ENCODE peak calls at places on chromosomes 16 and 17, in four cellular contexts. One of them, this sample, is unnamed.

GRCh38 chr17:38341035-38341721 is 2.6 kb downstream of the GPR179 start:
- DNase-seq in GM12878: no peak
- DNase-seq in K562: no peak
- DNase-seq in IMR-90: no peak
- DNase-seq in this sample: peak; percentile 51

GRCh38 chr16:67411339-67411738 is 4.9 kb downstream of the ZDHHC1 start:
- DNase-seq in IMR-90: no peak
- DNase-seq in K562: no peak
- DNase-seq in GM12878: no peak
- DNase-seq in this sample: no peak

GRCh38 chr17:73043686-73044581 is 48.6 kb downstream of the SLC39A11 start:
- DNase-seq in K562: no peak
- DNase-seq in GM12878: no peak
- DNase-seq in IMR-90: peak; percentile 87
- DNase-seq in this sample: no peak

GRCh38 chr17:57640079-57640478 is 105.0 kb downstream of the CCDC182 start:
- DNase-seq in GM12878: no peak
- DNase-seq in K562: no peak
- DNase-seq in IMR-90: no peak
- DNase-seq in this sample: no peak

GRCh38 chr17:48441231-48441711 is 11.3 kb upstream of the SKAP1 start:
- DNase-seq in IMR-90: no peak
- DNase-seq in K562: no peak
- DNase-seq in GM12878: peak; percentile 96
- DNase-seq in this sample: no peak

GRCh38 chr16:75555213-75555706 is 792 bp downstream of the TMEM231 start:
- DNase-seq in IMR-90: peak; percentile 86
- DNase-seq in K562: peak; percentile 89
- DNase-seq in GM12878: no peak
- DNase-seq in this sample: peak; percentile 90

GRCh38 chr16:75244844-75245758 is 6.3 kb downstream of the BCAR1 start:
- DNase-seq in K562: no peak
- DNase-seq in IMR-90: peak; percentile 98
- DNase-seq in GM12878: no peak
- DNase-seq in this sample: peak; percentile 94

GRCh38 chr17:28188841-28189263 is 130.1 kb upstream of the TMEM97 start:
- DNase-seq in K562: no peak
- DNase-seq in IMR-90: peak; percentile 78
- DNase-seq in GM12878: no peak
- DNase-seq in this sample: peak; percentile 33

GRCh38 chr17:43664096-43664495 is 2.4 kb upstream of the MEOX1 start:
- DNase-seq in GM12878: no peak
- DNase-seq in IMR-90: no peak
- DNase-seq in K562: no peak
- DNase-seq in this sample: no peak

GRCh38 chr17:52145496-52145895 is 13.0 kb downstream of the CA10 start:
- DNase-seq in K562: no peak
- DNase-seq in GM12878: no peak
- DNase-seq in IMR-90: no peak
- DNase-seq in this sample: no peak

GRCh38 chr16:13835357-13835756 is 84.6 kb upstream of the ERCC4 start:
- DNase-seq in GM12878: peak; percentile 11
- DNase-seq in IMR-90: no peak
- DNase-seq in K562: no peak
- DNase-seq in this sample: no peak

GRCh38 chr16:73265124-73265838 is 217.4 kb upstream of the ZFHX3 start:
- DNase-seq in IMR-90: no peak
- DNase-seq in K562: peak; percentile 32
- DNase-seq in GM12878: no peak
- DNase-seq in this sample: no peak

DNA sequence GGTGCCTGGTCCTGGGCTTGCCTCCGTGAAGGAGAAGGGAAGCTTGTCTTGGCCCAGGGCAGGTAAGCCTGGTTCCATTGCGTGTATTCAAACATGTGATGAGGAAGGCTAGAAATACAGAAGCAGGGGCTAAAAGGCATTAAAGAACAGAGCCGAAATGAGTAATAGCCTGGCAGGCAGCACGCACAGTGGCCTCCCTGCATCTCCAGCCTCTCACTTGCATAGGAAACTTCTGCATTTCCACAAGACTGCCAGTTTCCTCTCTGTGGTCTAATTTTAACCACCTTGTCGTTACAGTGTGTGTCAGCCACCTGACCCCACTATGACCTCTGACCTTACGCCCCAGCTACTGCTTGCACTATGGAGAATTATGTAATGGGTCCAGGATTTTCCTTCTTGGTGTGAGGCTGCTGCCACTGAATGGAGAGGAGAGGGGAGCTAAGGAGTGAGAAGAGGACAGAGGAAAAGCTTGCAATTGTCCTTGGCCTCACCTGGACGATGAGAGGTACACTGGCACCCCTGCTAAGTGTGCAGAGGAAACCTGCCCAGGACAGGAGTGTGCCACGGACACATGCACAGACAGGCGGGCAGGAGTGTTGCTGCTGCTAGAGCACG is 32.8 kb downstream of the HIC1 start:
- DNase-seq in GM12878: peak; percentile 79
- DNase-seq in IMR-90: peak; percentile 12
- DNase-seq in K562: no peak
- DNase-seq in this sample: peak; percentile 86
- TF ChIP-seq FOS in GM12878: no peak
- TF ChIP-seq FOS in IMR-90: no peak
- TF ChIP-seq FOS in K562: no peak
- TF ChIP-seq FOS in this sample: no peak

DNA sequence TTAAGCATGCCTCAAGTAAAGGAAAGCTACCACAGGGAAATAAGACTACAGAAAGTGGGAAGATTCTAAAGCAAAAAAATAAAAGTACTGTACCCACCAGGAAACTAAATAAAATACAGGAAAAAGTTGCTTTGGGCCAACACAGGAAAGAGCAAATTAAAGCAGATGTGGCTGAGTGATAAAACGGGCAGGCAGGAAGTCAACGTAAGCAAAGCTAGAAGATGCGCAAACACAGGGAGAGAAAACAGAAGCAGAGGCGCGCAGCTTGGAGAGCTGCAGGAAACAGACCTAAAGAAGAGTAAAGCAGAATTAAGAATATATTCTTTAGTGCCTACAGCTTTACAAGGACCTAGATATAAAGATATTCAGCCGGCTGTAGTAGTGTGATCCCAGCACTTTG is 21.7 kb downstream of the USP36 start:
- DNase-seq in GM12878: no peak
- DNase-seq in IMR-90: no peak
- DNase-seq in K562: no peak
- DNase-seq in this sample: peak; percentile 92
- TF ChIP-seq FOS in GM12878: no peak
- TF ChIP-seq FOS in IMR-90: no peak
- TF ChIP-seq FOS in K562: no peak
- TF ChIP-seq FOS in this sample: no peak

DNA sequence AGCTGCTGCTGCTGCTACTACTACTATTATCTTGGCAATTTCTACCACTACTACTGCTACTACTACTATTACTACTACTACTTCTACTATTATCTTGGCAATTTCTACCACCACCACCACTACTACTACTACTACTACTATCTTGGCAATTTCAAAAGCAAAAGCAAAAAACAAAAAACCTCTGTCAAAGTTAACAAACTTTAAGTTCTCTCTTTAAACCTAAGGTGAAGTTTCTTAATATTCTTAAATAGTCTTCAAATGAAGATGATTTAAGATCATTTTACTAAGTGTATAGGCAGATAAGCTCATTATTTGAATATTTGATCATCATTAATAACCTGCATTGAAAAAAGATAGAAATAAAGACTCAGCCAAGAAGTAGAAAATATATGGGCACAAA is 118.5 kb downstream of the BRIP1 start:
- DNase-seq in GM12878: no peak
- DNase-seq in IMR-90: no peak
- DNase-seq in K562: no peak
- DNase-seq in this sample: no peak
- TF ChIP-seq FOS in GM12878: no peak
- TF ChIP-seq FOS in IMR-90: no peak
- TF ChIP-seq FOS in K562: no peak
- TF ChIP-seq FOS in this sample: no peak

DNA sequence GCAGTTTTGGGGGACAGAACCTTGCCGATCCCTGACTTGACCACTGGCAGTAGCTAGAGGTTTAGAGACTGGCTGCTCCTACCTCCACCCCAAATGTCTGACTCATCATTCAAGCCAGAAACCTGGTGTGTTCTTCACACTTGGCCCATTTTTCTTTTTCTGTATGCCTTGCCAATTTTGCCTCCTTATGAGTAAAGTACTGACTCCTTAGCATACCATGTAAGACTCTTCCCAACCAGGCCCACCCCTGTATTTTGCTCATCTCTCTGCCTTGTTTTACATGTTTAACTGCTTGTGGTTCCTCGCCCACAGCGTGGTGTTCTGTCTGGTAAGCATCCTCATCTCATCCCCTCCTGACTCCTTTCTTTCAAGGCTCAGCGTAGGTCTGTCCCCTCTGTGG is 37.9 kb downstream of the NUP88 start:
- DNase-seq in GM12878: no peak
- DNase-seq in K562: no peak
- DNase-seq in IMR-90: peak; percentile 34
- DNase-seq in this sample: no peak
- TF ChIP-seq FOS in GM12878: no peak
- TF ChIP-seq FOS in K562: no peak
- TF ChIP-seq FOS in IMR-90: no peak
- TF ChIP-seq FOS in this sample: no peak

GRCh38 chr16:71358464-71359031 is at the start of gene CALB2:
- DNase-seq in GM12878: no peak
- DNase-seq in K562: peak; percentile 87
- DNase-seq in IMR-90: peak; percentile 20
- DNase-seq in this sample: peak; percentile 47
- TF ChIP-seq FOS in GM12878: no peak
- TF ChIP-seq FOS in K562: no peak
- TF ChIP-seq FOS in IMR-90: no peak
- TF ChIP-seq FOS in this sample: no peak

DNA sequence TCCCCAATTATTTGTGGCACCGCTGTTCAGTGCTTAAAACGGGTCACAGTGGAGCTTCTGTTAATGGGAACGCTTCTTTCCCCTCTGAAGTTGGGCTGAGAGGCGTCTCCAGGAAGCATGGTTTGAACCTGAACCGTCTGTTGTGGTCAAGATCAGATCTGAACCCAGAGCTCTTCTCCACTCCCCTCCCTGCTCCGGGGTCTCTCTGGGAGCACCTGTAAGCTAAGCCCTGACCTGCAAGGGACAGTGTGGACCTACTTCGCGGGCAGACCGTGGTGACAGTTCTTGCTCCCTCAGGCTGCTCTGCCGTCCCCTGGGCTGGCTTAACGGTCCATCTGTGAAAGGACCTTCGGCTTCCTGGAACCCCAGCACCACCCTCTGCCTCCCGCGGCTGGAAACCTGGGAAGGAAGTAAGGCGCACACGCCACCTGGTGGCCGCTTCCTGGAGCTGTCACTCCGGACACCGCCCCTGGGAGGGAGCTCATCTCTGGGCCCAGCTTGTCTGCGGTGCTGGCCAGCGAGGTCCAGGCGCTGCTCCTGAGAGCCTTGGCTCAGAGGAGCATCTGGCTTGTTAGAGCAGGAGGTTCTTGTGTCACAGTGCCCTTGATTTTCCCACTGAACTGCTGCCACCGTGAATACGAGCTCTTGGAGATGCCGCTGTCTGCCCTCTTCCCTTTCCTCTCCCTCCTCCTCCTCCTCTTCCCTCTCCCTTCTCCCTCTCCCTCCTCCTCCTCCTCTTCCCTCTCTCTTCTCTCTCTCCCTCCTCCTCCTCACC is 518.5 kb upstream of the EEF2KMT start:
- DNase-seq in GM12878: no peak
- DNase-seq in K562: peak; percentile 89
- DNase-seq in IMR-90: no peak
- DNase-seq in this sample: no peak
- TF ChIP-seq FOS in GM12878: no peak
- TF ChIP-seq FOS in K562: no peak
- TF ChIP-seq FOS in IMR-90: no peak
- TF ChIP-seq FOS in this sample: no peak

GRCh38 chr17:30091771-30092170 is 24.8 kb upstream of the NSRP1 start:
- DNase-seq in IMR-90: peak; percentile 92
- DNase-seq in GM12878: no peak
- DNase-seq in K562: no peak
- DNase-seq in this sample: peak; percentile 56

GRCh38 chr17:30095507-30096244 is 20.9 kb upstream of the NSRP1 start:
- DNase-seq in K562: peak; percentile 25
- DNase-seq in IMR-90: peak; percentile 82
- DNase-seq in GM12878: peak; percentile 36
- DNase-seq in this sample: peak; percentile 76

GRCh38 chr17:30091166-30091670 is 25.4 kb upstream of the NSRP1 start:
- DNase-seq in K562: no peak
- DNase-seq in GM12878: no peak
- DNase-seq in IMR-90: no peak
- DNase-seq in this sample: no peak

GRCh38 chr17:30092886-30093285 is 23.7 kb upstream of the NSRP1 start:
- DNase-seq in K562: no peak
- DNase-seq in IMR-90: no peak
- DNase-seq in GM12878: no peak
- DNase-seq in this sample: no peak

GRCh38 chr17:30093463-30094147 is 23.0 kb upstream of the NSRP1 start:
- DNase-seq in GM12878: peak; percentile 32
- DNase-seq in K562: peak; percentile 78
- DNase-seq in IMR-90: peak; percentile 58
- DNase-seq in this sample: peak; percentile 72
- TF ChIP-seq FOS in GM12878: no peak
- TF ChIP-seq FOS in K562: no peak
- TF ChIP-seq FOS in IMR-90: no peak
- TF ChIP-seq FOS in this sample: no peak

GRCh38 chr16:3771513-3771912 is 54.2 kb upstream of the TRAP1 start:
- DNase-seq in IMR-90: no peak
- DNase-seq in K562: no peak
- DNase-seq in GM12878: no peak
- DNase-seq in this sample: no peak

GRCh38 chr16:3769013-3769412 is 51.7 kb upstream of the TRAP1 start:
- DNase-seq in IMR-90: no peak
- DNase-seq in K562: no peak
- DNase-seq in GM12878: no peak
- DNase-seq in this sample: no peak

GRCh38 chr16:3767333-3767977 is 50.1 kb upstream of the TRAP1 start:
- DNase-seq in GM12878: no peak
- DNase-seq in IMR-90: no peak
- DNase-seq in K562: no peak
- DNase-seq in this sample: no peak

GRCh38 chr16:3769942-3770341 is 52.6 kb upstream of the TRAP1 start:
- DNase-seq in K562: no peak
- DNase-seq in IMR-90: no peak
- DNase-seq in GM12878: no peak
- DNase-seq in this sample: no peak

DNA sequence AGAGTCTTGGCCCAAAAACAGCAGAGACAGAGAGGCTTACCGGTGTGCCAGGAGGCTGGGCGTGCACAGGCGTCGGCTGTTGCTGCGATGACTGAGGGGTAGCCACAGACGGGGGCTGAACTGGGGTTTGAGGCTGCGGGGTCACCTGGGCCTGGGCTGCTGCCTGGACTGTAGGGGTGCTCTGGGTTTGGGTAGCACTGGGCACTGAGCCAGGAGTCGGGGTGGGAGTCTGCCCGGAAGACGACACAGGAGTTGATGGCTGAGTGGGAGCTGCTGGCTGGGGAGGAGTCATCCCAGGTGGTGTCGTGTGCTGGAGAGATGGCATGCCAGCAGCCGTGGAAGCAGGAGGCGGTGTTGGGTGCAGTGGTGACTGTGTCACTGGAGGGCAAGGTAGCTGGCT is 53.2 kb upstream of the TRAP1 start:
- DNase-seq in GM12878: no peak
- DNase-seq in K562: no peak
- DNase-seq in IMR-90: no peak
- DNase-seq in this sample: no peak
- TF ChIP-seq FOS in GM12878: no peak
- TF ChIP-seq FOS in K562: no peak
- TF ChIP-seq FOS in IMR-90: no peak
- TF ChIP-seq FOS in this sample: no peak

This sample was measured in endothelial cell of umbilical vein.